ENCODE peak calls at places on chromosomes 1 and 21, in six cellular contexts. One of them, this sample, is unnamed.

GRCh38 chr1:6445062-6445763 is 20.6 kb downstream of the ESPN start:
- DNase-seq in cardiac fibroblast: peak
- DNase-seq in AG09319: no peak
- DNase-seq in AG09309: no peak
- DNase-seq in astrocyte of the cerebellum: no peak
- DNase-seq in B cell: no peak
- DNase-seq in this sample: no peak

GRCh38 chr21:35265170-35265877 is 216.2 kb upstream of the RUNX1 start:
- DNase-seq in AG09309: no peak
- DNase-seq in B cell: no peak
- DNase-seq in astrocyte of the cerebellum: peak
- DNase-seq in AG09319: no peak
- DNase-seq in cardiac fibroblast: peak
- DNase-seq in this sample: no peak

GRCh38 chr1:212781225-212781624 is 10.4 kb downstream of the NSL1 start:
- DNase-seq in AG09309: no peak
- DNase-seq in AG09319: no peak
- DNase-seq in cardiac fibroblast: no peak
- DNase-seq in B cell: no peak
- DNase-seq in astrocyte of the cerebellum: no peak
- DNase-seq in this sample: no peak

GRCh38 chr1:6037338-6037762 is 8.3 kb upstream of the KCNAB2 start:
- DNase-seq in AG09319: no peak
- DNase-seq in astrocyte of the cerebellum: no peak
- DNase-seq in cardiac fibroblast: peak
- DNase-seq in AG09309: peak
- DNase-seq in B cell: peak
- DNase-seq in this sample: peak

GRCh38 chr1:2629627-2630497 is 3.0 kb downstream of the MMEL1 start:
- DNase-seq in cardiac fibroblast: no peak
- DNase-seq in AG09309: no peak
- DNase-seq in AG09319: no peak
- DNase-seq in B cell: no peak
- DNase-seq in astrocyte of the cerebellum: no peak
- DNase-seq in this sample: no peak

GRCh38 chr1:214146523-214146922 is 134.4 kb upstream of the SMYD2 start:
- DNase-seq in AG09309: no peak
- DNase-seq in astrocyte of the cerebellum: no peak
- DNase-seq in AG09319: no peak
- DNase-seq in cardiac fibroblast: no peak
- DNase-seq in B cell: no peak
- DNase-seq in this sample: no peak

GRCh38 chr1:22853651-22854185 is 118.9 kb downstream of the LACTBL1 start:
- DNase-seq in AG09319: no peak
- DNase-seq in astrocyte of the cerebellum: no peak
- DNase-seq in AG09309: no peak
- DNase-seq in cardiac fibroblast: no peak
- DNase-seq in B cell: no peak
- DNase-seq in this sample: no peak

GRCh38 chr1:230851291-230851691 is 17.0 kb downstream of the C1orf198 start:
- DNase-seq in cardiac fibroblast: peak
- DNase-seq in AG09309: no peak
- DNase-seq in B cell: no peak
- DNase-seq in AG09319: no peak
- DNase-seq in astrocyte of the cerebellum: peak
- DNase-seq in this sample: no peak

GRCh38 chr1:1165900-1166421 is 7.7 kb upstream of the TTLL10 start:
- DNase-seq in astrocyte of the cerebellum: no peak
- DNase-seq in cardiac fibroblast: no peak
- DNase-seq in B cell: no peak
- DNase-seq in AG09319: no peak
- DNase-seq in AG09309: no peak
- DNase-seq in this sample: no peak

GRCh38 chr21:41678016-41678935 is 88.6 kb downstream of the RIPK4 start:
- DNase-seq in astrocyte of the cerebellum: no peak
- DNase-seq in AG09309: no peak
- DNase-seq in cardiac fibroblast: no peak
- DNase-seq in B cell: no peak
- DNase-seq in AG09319: no peak
- DNase-seq in this sample: no peak

GRCh38 chr1:172220376-172220775 is 200.1 kb upstream of the C1orf105 start:
- DNase-seq in astrocyte of the cerebellum: no peak
- DNase-seq in B cell: no peak
- DNase-seq in AG09319: no peak
- DNase-seq in cardiac fibroblast: no peak
- DNase-seq in AG09309: no peak
- DNase-seq in this sample: no peak

GRCh38 chr1:6041432-6042062 is 4.1 kb upstream of the KCNAB2 start:
- DNase-seq in B cell: no peak
- DNase-seq in cardiac fibroblast: peak
- DNase-seq in AG09319: no peak
- DNase-seq in AG09309: no peak
- DNase-seq in astrocyte of the cerebellum: no peak
- DNase-seq in this sample: no peak

GRCh38 chr1:155199792-155200191 is 7.9 kb downstream of the THBS3 start:
- DNase-seq in AG09319: no peak
- DNase-seq in cardiac fibroblast: no peak
- DNase-seq in AG09309: no peak
- DNase-seq in B cell: no peak
- DNase-seq in astrocyte of the cerebellum: no peak
- DNase-seq in this sample: no peak

GRCh38 chr1:63524166-63524565 is 841 bp downstream of the EFCAB7 start:
- DNase-seq in B cell: no peak
- DNase-seq in cardiac fibroblast: peak
- DNase-seq in AG09319: no peak
- DNase-seq in AG09309: no peak
- DNase-seq in astrocyte of the cerebellum: no peak
- DNase-seq in this sample: no peak

GRCh38 chr1:245862812-245863540 is 644.1 kb downstream of the SMYD3 start:
- DNase-seq in AG09309: no peak
- DNase-seq in astrocyte of the cerebellum: no peak
- DNase-seq in B cell: no peak
- DNase-seq in cardiac fibroblast: no peak
- DNase-seq in AG09319: no peak
- DNase-seq in this sample: no peak

DNA sequence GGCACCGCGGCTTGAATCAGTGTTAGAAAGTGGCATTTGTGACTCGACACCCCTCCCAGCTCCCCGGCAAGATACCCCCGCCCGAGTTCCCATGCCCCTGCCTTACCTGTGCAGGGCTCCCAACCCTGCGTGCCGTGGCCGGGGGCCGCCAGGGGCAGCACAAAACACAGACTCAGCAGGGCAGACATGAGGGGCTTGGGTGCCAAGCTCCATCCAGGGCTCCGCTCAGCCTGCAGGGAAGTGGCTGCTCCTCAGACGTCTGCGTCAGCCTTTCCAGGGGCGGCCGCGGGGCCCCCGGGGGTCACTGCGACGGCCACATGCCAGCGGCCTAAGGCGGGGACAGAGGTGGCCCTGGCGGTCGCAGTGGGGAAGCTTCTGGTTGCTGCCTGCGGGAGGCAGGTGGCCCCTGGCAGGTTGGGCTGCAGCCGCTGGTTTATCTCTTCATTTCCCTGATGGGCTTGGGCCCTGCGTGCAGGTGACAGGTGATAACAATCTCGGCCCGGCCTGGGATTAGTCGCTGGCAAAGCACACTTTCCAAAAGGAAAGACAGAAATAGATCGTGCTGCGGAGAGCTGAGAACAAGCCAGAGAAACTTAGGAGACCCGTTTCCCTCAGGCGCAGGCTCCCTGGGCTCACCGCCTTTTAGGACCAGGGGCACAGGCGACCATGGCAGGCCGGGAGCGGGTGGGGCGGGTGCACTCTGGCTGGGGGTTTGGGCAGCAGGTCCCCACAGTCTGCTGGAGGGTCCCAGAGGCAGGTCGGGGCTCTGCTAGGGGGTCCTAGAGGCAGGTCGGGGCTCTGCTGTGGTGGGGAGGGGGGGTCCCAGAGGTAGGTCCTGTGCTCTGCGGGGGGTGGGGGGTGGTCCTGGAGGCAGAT is at the start of gene TSPEAR:
- DNase-seq in astrocyte of the cerebellum: no peak
- DNase-seq in B cell: no peak
- DNase-seq in AG09309: no peak
- DNase-seq in AG09319: no peak
- DNase-seq in cardiac fibroblast: no peak
- DNase-seq in this sample: no peak
- TF ChIP-seq CTCF in astrocyte of the cerebellum: no peak
- TF ChIP-seq CTCF in B cell: no peak
- TF ChIP-seq CTCF in AG09309: no peak
- TF ChIP-seq CTCF in AG09319: no peak
- TF ChIP-seq CTCF in cardiac fibroblast: no peak
- TF ChIP-seq CTCF in this sample: no peak

DNA sequence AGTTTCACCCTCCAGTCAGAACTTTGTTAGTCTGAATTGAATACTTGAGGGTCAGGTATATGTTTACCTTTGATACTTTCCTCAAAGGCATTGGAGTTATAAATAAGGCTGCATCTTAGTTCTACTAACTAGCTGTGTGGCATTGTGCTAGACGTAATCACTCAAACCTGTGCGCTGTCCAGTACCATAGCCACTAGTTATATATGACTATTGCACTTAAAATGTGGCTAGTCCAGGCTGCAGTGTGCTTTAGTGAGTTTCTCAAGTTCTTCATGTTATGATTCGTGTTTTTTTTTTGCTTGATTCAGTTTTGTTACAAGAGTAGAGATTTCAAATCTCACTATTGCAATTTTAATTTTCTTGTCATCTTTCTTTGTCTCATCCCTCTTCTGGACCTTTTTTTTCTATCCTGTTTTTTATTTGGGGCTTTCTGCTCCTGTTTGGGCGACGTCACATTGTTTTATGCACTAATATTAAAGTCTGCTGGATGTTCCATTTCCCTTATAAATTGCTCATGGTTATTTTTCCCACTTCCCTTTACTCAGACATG is 5.7 kb downstream of the MAN1A2 start:
- DNase-seq in AG09319: no peak
- DNase-seq in astrocyte of the cerebellum: no peak
- DNase-seq in AG09309: no peak
- DNase-seq in B cell: no peak
- DNase-seq in cardiac fibroblast: no peak
- DNase-seq in this sample: no peak
- TF ChIP-seq CTCF in AG09319: no peak
- TF ChIP-seq CTCF in astrocyte of the cerebellum: no peak
- TF ChIP-seq CTCF in AG09309: no peak
- TF ChIP-seq CTCF in B cell: no peak
- TF ChIP-seq CTCF in cardiac fibroblast: no peak
- TF ChIP-seq CTCF in this sample: no peak

DNA sequence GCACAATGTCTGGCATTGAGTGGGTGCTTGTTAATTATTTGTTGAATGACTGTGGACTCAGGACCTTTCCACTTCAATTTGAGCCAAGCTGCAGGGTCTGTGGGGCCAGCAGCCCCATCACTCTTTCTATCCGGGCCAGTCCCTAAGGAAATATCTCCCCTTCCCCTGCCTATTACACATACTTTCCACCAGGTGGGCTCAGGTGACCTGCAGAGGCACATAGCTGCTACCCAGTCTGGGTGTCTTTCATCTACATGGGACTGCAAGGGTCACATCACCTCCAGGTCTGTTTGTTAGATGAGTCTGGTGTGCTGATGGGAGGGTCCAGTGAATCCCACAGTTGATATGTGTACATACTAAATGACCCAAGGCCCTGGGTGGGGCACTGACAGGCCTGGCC is 59.6 kb upstream of the KDM4A start:
- DNase-seq in AG09309: no peak
- DNase-seq in cardiac fibroblast: no peak
- DNase-seq in AG09319: no peak
- DNase-seq in B cell: no peak
- DNase-seq in astrocyte of the cerebellum: no peak
- DNase-seq in this sample: no peak
- TF ChIP-seq CTCF in AG09309: no peak
- TF ChIP-seq CTCF in cardiac fibroblast: no peak
- TF ChIP-seq CTCF in AG09319: no peak
- TF ChIP-seq CTCF in B cell: no peak
- TF ChIP-seq CTCF in astrocyte of the cerebellum: peak
- TF ChIP-seq CTCF in this sample: peak

GRCh38 chr1:90616395-90616794 is 100.7 kb downstream of the BARHL2 start:
- DNase-seq in AG09309: no peak
- DNase-seq in astrocyte of the cerebellum: no peak
- DNase-seq in cardiac fibroblast: no peak
- DNase-seq in B cell: no peak
- DNase-seq in AG09319: no peak
- DNase-seq in this sample: peak
- TF ChIP-seq CTCF in AG09309: no peak
- TF ChIP-seq CTCF in astrocyte of the cerebellum: peak
- TF ChIP-seq CTCF in cardiac fibroblast: peak
- TF ChIP-seq CTCF in B cell: no peak
- TF ChIP-seq CTCF in AG09319: no peak
- TF ChIP-seq CTCF in this sample: peak

This sample was measured in GM13977.